ENCODE peak calls at places on chromosome 19, in four cellular contexts. D is suprapubic skin, G is esophagus squamous epithelium, T is transverse colon. L is an unnamed sample. For H3K27me3, the result is how much of the 10 kb centered on the place peaks cover.

GRCh38 chr19:7833225-7834156 is 3.5 kb downstream of the EVI5L start:
- DNase-seq in G (no peak), D (peak), T (peak), L (no peak)

GRCh38 chr19:56110515-56111448 is 10.3 kb downstream of the ZNF787 start:
- DNase-seq in D (peak), G (no peak), T (peak), L (no peak)

GRCh38 chr19:32388393-32388724 is 17.2 kb upstream of the DPY19L3 start:
- DNase-seq in D (no peak), T (no peak), G (no peak), L (no peak)

GRCh38 chr19:48543121-48543710 is 8.8 kb upstream of the SULT2B1 start:
- DNase-seq in T (peak), G (no peak), D (no peak), L (no peak)

GRCh38 chr19:17183271-17183757 is 31.8 kb upstream of the USE1 start:
- DNase-seq in D (no peak), T (no peak), G (no peak), L (no peak)

GRCh38 chr19:16886305-16886880 is 2.4 kb upstream of the F2RL3 start:
- DNase-seq in D (peak), T (peak), G (no peak), L (peak)

GRCh38 chr19:16373989-16374388 is 49.4 kb downstream of the KLF2 start:
- DNase-seq in D (no peak), G (no peak), T (no peak), L (peak)

GRCh38 chr19:29267701-29268100 is 54.8 kb upstream of the UQCRFS1 start:
- DNase-seq in G (no peak), D (no peak), T (no peak), L (no peak)

GRCh38 chr19:35736913-35737886 is 5.1 kb downstream of the IGFLR1 start:
- DNase-seq in T (no peak), D (no peak), G (no peak), L (no peak)

GRCh38 chr19:10427169-10427568 is 6.8 kb downstream of the PDE4A start:
- DNase-seq in T (no peak), D (no peak), G (no peak), L (no peak)

GRCh38 chr19:3309724-3310123 is 56.7 kb upstream of the NFIC start:
- DNase-seq in G (no peak), D (no peak), T (no peak), L (no peak)

GRCh38 chr19:40025938-40026596 is 29.2 kb downstream of the ZNF546 start:
- DNase-seq in D (no peak), T (no peak), G (no peak), L (no peak)
- H3K4me3 ChIP-seq in D (no peak), T (no peak), G (no peak), L (no peak)

GRCh38 chr19:41920878-41921277 is 7.4 kb downstream of the ERFL start:
- DNase-seq in T (no peak), G (no peak), D (no peak), L (no peak)
- H3K27me3 ChIP-seq in T (half or more), G (under half), D (half or more), L (half or more)

GRCh38 chr19:53091413-53091812 is 11.8 kb downstream of the ZNF160 start:
- DNase-seq in G (no peak), T (no peak), D (no peak), L (no peak)

GRCh38 chr19:53085496-53085895 is 17.7 kb downstream of the ZNF160 start:
- DNase-seq in D (no peak), T (no peak), G (no peak), L (no peak)

GRCh38 chr19:53082929-53083328 is 20.3 kb downstream of the ZNF160 start:
- DNase-seq in T (no peak), G (no peak), D (no peak), L (no peak)

GRCh38 chr19:53088091-53088490 is 15.1 kb downstream of the ZNF160 start:
- DNase-seq in G (no peak), T (no peak), D (no peak), L (no peak)

GRCh38 chr19:53086949-53087348 is 16.3 kb downstream of the ZNF160 start:
- DNase-seq in D (no peak), T (no peak), G (no peak), L (no peak)
- TF ChIP-seq POLR2A in D (no peak), T (no peak), G (no peak), L (no peak)

GRCh38 chr19:46860846-46861690 is at the start of gene ARHGAP35:
- DNase-seq in T (peak), D (peak), G (no peak), L (no peak)

GRCh38 chr19:46852830-46853229 is 2.2 kb upstream of the AP2S1 start:
- DNase-seq in T (no peak), G (no peak), D (no peak), L (no peak)

GRCh38 chr19:46859637-46860124 is 1.1 kb upstream of the ARHGAP35 start:
- DNase-seq in T (peak), G (no peak), D (peak), L (peak)

GRCh38 chr19:46860125-46860845 is 512 bp upstream of the ARHGAP35 start:
- DNase-seq in T (peak), D (peak), G (peak), L (peak)

DNA sequence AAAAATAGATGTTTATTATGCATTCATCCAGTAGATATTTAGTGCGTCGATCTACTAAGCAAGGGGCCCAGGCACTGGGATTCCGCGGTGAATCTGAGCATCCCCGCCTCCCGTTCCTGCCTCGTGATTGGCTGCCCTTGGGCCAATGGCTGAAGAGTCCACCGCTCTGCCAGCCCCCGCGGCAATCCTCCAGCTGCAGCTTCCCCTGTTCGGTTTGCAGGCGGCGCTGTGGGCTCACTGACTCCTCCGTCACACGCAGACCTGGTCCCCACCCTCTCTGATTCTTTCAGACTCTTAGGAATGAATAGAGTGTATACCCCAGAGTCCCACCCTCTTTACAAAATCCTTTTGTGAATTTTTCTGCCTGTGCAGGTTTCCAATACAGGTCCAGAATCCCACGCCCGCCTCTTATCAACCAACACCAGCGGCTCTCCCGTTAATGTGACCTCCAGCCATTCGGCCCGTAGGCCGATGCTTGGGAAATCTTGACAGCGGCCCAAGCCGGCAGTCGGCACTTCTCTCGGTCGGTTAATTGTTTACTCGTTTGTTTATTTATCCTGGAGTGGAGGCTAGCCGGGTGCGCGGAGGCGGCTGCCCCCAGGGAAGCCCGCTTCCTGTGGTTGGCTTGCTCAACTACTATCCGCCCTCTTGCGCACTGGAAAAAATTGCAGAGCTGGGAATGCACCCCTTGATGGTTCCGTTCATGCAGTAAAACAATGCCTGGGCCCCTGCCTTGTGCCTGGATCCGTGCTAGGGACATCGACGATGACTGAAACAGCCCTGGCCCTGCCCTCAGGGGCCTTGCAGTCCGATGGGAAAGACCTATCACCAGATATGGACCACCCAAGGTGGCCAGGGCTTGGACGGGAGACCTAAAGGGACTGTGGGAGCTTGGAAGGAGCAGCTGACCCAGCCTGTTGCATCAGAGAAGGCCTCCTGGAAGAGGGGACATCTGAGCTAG is 4.5 kb upstream of the ARHGAP35 start:
- DNase-seq in G (peak), D (peak), T (peak), L (peak)
- H3K4me3 ChIP-seq in G (peak), D (peak), T (peak), L (peak)

L was measured in sigmoid colon.